ENCODE peak calls at places on chromosome 1, in four cellular contexts. K is Ammon's horn, Y is WTC11, N is HuH-7.5. S is an unnamed sample.

GRCh38 chr1:214380418-214380817 is 99.5 kb downstream of the SMYD2 start:
- DNase-seq in K (no peak), Y (no peak), N (no peak), S (peak)

GRCh38 chr1:64231153-64231552 is 27.7 kb downstream of the UBE2U start:
- DNase-seq in K (peak), Y (no peak), N (no peak), S (no peak)

GRCh38 chr1:97901017-97901658 is 19.7 kb downstream of the DPYD start:
- DNase-seq in K (no peak), Y (no peak), N (no peak), S (no peak)

GRCh38 chr1:218274551-218274950 is 10.5 kb upstream of the RRP15 start:
- DNase-seq in K (no peak), Y (no peak), N (no peak), S (no peak)

GRCh38 chr1:54546651-54547348 is 1.2 kb upstream of the ACOT11 start:
- DNase-seq in K (peak), Y (no peak), N (no peak), S (no peak)

GRCh38 chr1:93595266-93595665 is 86.4 kb downstream of the BCAR3 start:
- DNase-seq in K (no peak), Y (no peak), N (no peak), S (no peak)

GRCh38 chr1:202283379-202283844 is 58.3 kb downstream of the UBE2T start:
- DNase-seq in K (no peak), Y (no peak), N (no peak), S (peak)

GRCh38 chr1:207830788-207831187 is 78.9 kb downstream of the CD46 start:
- DNase-seq in K (no peak), Y (no peak), N (no peak), S (no peak)

GRCh38 chr1:53546409-53547155 is 87.4 kb downstream of the DMRTB1 start:
- DNase-seq in K (no peak), Y (peak), N (no peak), S (peak)

GRCh38 chr1:4633346-4633745 is 21.1 kb upstream of the AJAP1 start:
- DNase-seq in K (no peak), Y (no peak), N (no peak), S (no peak)

GRCh38 chr1:119179051-119179450 is 38.6 kb upstream of the WARS2 start:
- DNase-seq in K (no peak), Y (no peak), N (no peak), S (no peak)

GRCh38 chr1:228364706-228365213 is 41.9 kb downstream of the TRIM11 start:
- DNase-seq in K (no peak), Y (peak), N (no peak), S (no peak)

GRCh38 chr1:228205526-228206436 is 2.1 kb upstream of the OBSCN start:
- DNase-seq in K (no peak), Y (no peak), N (no peak), S (no peak)

GRCh38 chr1:245247791-245248789 is 93.3 kb downstream of the KIF26B start:
- DNase-seq in K (no peak), Y (no peak), N (no peak), S (no peak)

GRCh38 chr1:222106369-222106768 is 364.5 kb upstream of the DUSP10 start:
- DNase-seq in K (no peak), Y (peak), N (no peak), S (no peak)

GRCh38 chr1:172343246-172344099 is 77.0 kb upstream of the C1orf105 start:
- DNase-seq in K (no peak), Y (no peak), N (no peak), S (no peak)

GRCh38 chr1:196890668-196891067 is 2.8 kb downstream of the CFHR4 start:
- DNase-seq in K (no peak), Y (no peak), N (no peak), S (no peak)

GRCh38 chr1:234495231-234495990 is 16.4 kb upstream of the TARBP1 start:
- DNase-seq in K (no peak), Y (no peak), N (no peak), S (no peak)

GRCh38 chr1:109257682-109258421 is 8.5 kb downstream of the CELSR2 start:
- DNase-seq in K (no peak), Y (no peak), N (no peak), S (no peak)

GRCh38 chr1:9314711-9315379 is 22.2 kb downstream of the SPSB1 start:
- DNase-seq in K (no peak), Y (no peak), N (no peak), S (no peak)

GRCh38 chr1:152440635-152441471 is 26.8 kb upstream of the CRNN start:
- DNase-seq in K (peak), Y (peak), N (peak), S (peak)

GRCh38 chr1:174736831-174737230 is 262.9 kb upstream of the CACYBP start:
- DNase-seq in K (no peak), Y (no peak), N (no peak), S (no peak)

GRCh38 chr1:37006132-37006868 is 28.0 kb downstream of the GRIK3 start:
- DNase-seq in K (no peak), Y (no peak), N (no peak), S (no peak)